ENCODE peak calls at places on chromosomes 2 and 18, in nine cellular contexts. S is PC-9; Q is CD8-positive, alpha-beta memory T cell; P is neural progenitor cell; T is iPS DF 6.9; V is mucosa of descending colon; R is cardiac muscle cell; J is mammary epithelial cell; H is NT2/D1. I is an unnamed sample.

GRCh38 chr2:51424418-51424817 is 392.5 kb upstream of the NRXN1 start:
- DNase-seq in V (no peak), R (no peak), S (no peak), Q (no peak), T (peak; percentile 39), H (no peak), J (no peak), P (peak; percentile 45), I (peak; percentile 20)

GRCh38 chr18:68275616-68276015 is 439.3 kb downstream of the TMX3 start:
- DNase-seq in P (no peak), S (no peak), J (peak; percentile 77), T (no peak), Q (no peak), R (peak; percentile 70), H (no peak), V (no peak), I (no peak)

GRCh38 chr2:148615446-148615845 is 29.1 kb upstream of the EPC2 start:
- DNase-seq in S (no peak), Q (no peak), R (no peak), J (no peak), H (peak; percentile 32), T (no peak), V (no peak), P (no peak), I (no peak)

GRCh38 chr18:46712406-46712805 is 44.4 kb downstream of the ST8SIA5 start:
- DNase-seq in T (no peak), Q (no peak), S (no peak), V (no peak), J (no peak), P (no peak), R (peak; percentile 10), H (no peak), I (no peak)

GRCh38 chr2:127047054-127047453 is 59.9 kb downstream of the BIN1 start:
- DNase-seq in T (no peak), R (no peak), V (no peak), S (no peak), P (no peak), J (no peak), H (no peak), Q (no peak), I (no peak)

GRCh38 chr2:236825989-236826510 is 256.4 kb downstream of the ACKR3 start:
- DNase-seq in Q (no peak), S (no peak), T (no peak), H (no peak), R (no peak), V (no peak), P (no peak), J (no peak), I (no peak)

GRCh38 chr2:9380702-9381628 is 42.4 kb downstream of the ITGB1BP1 start:
- DNase-seq in Q (no peak), J (peak; percentile 25), V (no peak), S (peak; percentile 68), T (no peak), H (no peak), R (peak; percentile 96), P (no peak), I (no peak)

GRCh38 chr2:147976102-147976501 is 44.4 kb downstream of the ORC4 start:
- DNase-seq in P (no peak), Q (no peak), T (no peak), H (no peak), R (no peak), S (no peak), J (no peak), V (no peak), I (no peak)

GRCh38 chr2:240451791-240452470 is 16.5 kb downstream of the GPC1 start:
- DNase-seq in R (no peak), P (peak; percentile 31), V (peak; percentile 27), T (no peak), J (no peak), H (no peak), Q (no peak), S (no peak), I (no peak)

GRCh38 chr2:240448387-240449274 is 13.2 kb downstream of the GPC1 start:
- DNase-seq in S (no peak), J (no peak), V (no peak), H (no peak), T (no peak), R (no peak), P (no peak), Q (no peak), I (no peak)

GRCh38 chr2:240451108-240451611 is 15.7 kb downstream of the GPC1 start:
- DNase-seq in R (no peak), H (no peak), S (no peak), P (no peak), Q (no peak), V (peak; percentile 20), T (no peak), J (no peak), I (no peak)

GRCh38 chr2:240450532-240451107 is 15.2 kb downstream of the GPC1 start:
- DNase-seq in P (no peak), V (peak; percentile 16), Q (no peak), R (no peak), H (no peak), J (no peak), T (no peak), S (no peak), I (no peak)

GRCh38 chr2:240449764-240450531 is 14.5 kb downstream of the GPC1 start:
- DNase-seq in V (peak; percentile 16), H (no peak), J (peak; percentile 92), S (peak; percentile 59), Q (no peak), R (no peak), P (peak; percentile 62), T (no peak), I (peak; percentile 30)
- H3K4me1 ChIP-seq in V (peaks cover 3% of the 10 kb centered on the region), H (peaks cover 39% of the 10 kb centered on the region), J (peaks cover 56% of the 10 kb centered on the region), S (peaks cover 16% of the 10 kb centered on the region), Q (no peaks in the 10 kb centered on the region), R (peaks cover 17% of the 10 kb centered on the region), P (peaks cover 37% of the 10 kb centered on the region), T (peaks cover 12% of the 10 kb centered on the region), I (peaks cover 4% of the 10 kb centered on the region)

DNA sequence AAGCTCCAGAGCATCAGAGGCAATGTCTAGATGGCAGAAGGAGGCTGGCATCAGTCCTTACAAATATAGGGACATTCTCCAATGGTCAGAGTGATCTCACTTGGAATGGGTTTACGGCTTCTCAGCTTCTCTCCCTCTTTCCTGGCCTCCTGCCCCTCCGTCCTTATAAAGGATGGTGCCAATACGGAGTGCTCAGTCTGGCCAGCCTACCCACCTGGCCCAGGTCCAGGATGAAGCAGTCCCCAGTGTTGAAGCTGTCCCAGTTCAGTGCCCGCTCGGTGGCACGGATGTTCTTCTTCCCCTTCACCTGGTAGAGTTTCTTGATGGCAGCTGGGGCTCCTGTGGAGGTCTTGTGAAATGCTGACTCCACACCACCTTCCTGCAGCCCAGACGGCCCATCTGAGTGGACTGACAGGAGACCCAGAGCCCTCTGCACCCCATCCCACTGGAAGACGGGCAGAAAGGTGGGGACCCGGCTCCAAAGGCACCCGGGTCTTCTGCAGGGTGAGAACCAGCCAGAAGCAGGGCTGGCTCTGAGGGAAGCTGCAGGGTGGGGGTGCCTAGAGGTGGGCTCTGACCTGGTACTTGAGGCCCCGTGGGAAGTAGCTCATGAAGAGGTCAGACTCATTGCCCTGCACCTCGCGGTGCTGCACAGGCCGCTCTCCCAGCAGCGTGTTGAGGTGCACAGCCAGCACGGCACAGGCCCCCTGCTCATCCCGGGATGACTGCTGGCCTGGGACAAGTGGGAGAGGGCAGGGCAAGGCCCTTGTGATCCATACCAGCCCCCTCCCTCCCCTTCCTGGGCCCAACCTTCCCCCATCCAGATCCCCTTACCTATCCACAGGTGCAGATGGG is 9.0 kb downstream of the CAPG start:
- DNase-seq in S (no peak), Q (no peak), V (no peak), H (no peak), T (no peak), J (no peak), R (no peak), P (no peak), I (no peak)
- H3K4me1 ChIP-seq in S (peaks cover 22% of the 10 kb centered on the region), Q (peaks cover 14% of the 10 kb centered on the region), V (no peaks in the 10 kb centered on the region), H (peaks cover 2% of the 10 kb centered on the region), T (no peaks in the 10 kb centered on the region), J (no peaks in the 10 kb centered on the region), R (no peaks in the 10 kb centered on the region), P (no peaks in the 10 kb centered on the region), I (no peaks in the 10 kb centered on the region)

GRCh38 chr2:179096090-179096489 is 46.2 kb upstream of the CCDC141 start:
- DNase-seq in P (no peak), R (no peak), H (no peak), J (peak; percentile 30), S (peak; percentile 43), V (no peak), Q (no peak), T (no peak), I (no peak)

GRCh38 chr2:179098080-179098689 is 48.2 kb upstream of the CCDC141 start:
- DNase-seq in P (no peak), J (no peak), H (no peak), S (no peak), Q (no peak), T (no peak), R (no peak), V (no peak), I (no peak)

DNA sequence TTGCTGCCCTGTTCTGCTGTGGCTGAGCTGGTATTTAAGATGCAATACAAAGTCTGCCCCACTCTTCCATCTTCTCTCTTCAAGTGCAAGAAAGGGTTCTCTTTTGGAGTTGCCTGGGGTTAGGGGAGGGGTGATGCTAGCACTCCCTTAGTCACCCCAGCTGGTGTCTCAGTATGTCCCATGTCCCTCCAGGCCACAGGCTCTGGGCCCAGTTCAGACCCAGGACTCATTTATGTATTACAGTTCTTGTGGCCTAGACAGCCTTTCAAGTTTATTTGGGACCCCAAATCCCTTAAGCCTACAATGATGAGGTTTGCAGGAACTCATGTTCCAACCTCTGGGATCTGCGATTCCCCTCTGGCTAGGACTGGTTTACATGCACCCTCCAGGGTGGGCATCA is 47.2 kb upstream of the CCDC141 start:
- DNase-seq in P (no peak), H (no peak), Q (no peak), T (no peak), R (no peak), V (no peak), J (no peak), S (no peak), I (no peak)
- H3K4me1 ChIP-seq in P (no peaks in the 10 kb centered on the region), H (no peaks in the 10 kb centered on the region), Q (peaks cover 11% of the 10 kb centered on the region), T (no peaks in the 10 kb centered on the region), R (no peaks in the 10 kb centered on the region), V (no peaks in the 10 kb centered on the region), J (no peaks in the 10 kb centered on the region), S (peaks cover 9% of the 10 kb centered on the region), I (no peaks in the 10 kb centered on the region)

GRCh38 chr2:38095079-38095478 is 19.1 kb upstream of the CYP1B1 start:
- DNase-seq in H (no peak), T (no peak), S (no peak), R (no peak), P (no peak), V (no peak), J (no peak), Q (no peak), I (no peak)

GRCh38 chr2:38095996-38096861 is 20.3 kb upstream of the CYP1B1 start:
- DNase-seq in T (no peak), S (peak; percentile 77), Q (no peak), V (no peak), R (peak; percentile 57), H (no peak), P (peak; percentile 7), J (peak; percentile 89), I (peak; percentile 69)

GRCh38 chr2:38097611-38098350 is 21.8 kb upstream of the CYP1B1 start:
- DNase-seq in J (peak; percentile 31), T (no peak), Q (no peak), P (peak; percentile 54), R (peak; percentile 66), H (no peak), V (no peak), S (no peak), I (no peak)

GRCh38 chr2:38093503-38093902 is 17.6 kb upstream of the CYP1B1 start:
- DNase-seq in P (no peak), V (no peak), J (no peak), H (no peak), R (peak; percentile 74), T (no peak), S (no peak), Q (no peak), I (no peak)

DNA sequence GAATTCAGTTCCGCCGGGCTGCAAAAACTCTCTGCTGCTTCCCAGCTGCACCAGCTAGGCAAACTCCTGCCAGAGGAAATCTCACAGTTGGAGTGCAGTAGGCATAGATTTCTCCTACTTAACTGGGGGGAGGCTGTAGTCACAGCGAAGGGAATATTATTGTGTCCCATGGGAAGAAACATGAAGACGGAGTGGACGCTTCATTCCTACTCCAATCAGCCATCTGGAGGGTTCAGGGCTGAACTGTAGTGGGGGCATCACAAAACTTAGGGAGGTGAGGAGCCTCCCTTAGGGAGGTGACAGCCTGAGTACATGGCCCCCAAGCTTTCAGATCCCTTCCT is 19.7 kb upstream of the CYP1B1 start:
- DNase-seq in Q (no peak), T (no peak), S (no peak), H (no peak), V (no peak), P (no peak), R (no peak), J (no peak), I (no peak)
- H3K4me1 ChIP-seq in Q (no peaks in the 10 kb centered on the region), T (peaks cover 20% of the 10 kb centered on the region), S (peaks cover 92% of the 10 kb centered on the region), H (peaks cover 10% of the 10 kb centered on the region), V (no peaks in the 10 kb centered on the region), P (peaks cover 37% of the 10 kb centered on the region), R (no peaks in the 10 kb centered on the region), J (peaks cover 61% of the 10 kb centered on the region), I (peaks cover 30% of the 10 kb centered on the region)